ENCODE peak calls at places on chromosomes 5 and 9, in nine cellular contexts. Y is endothelial cell, G is ovary, F is AG04449, T is BE2C, C is PC-9, X is GM13977, A is choroid plexus epithelial cell, Q is foreskin fibroblast. N is an unnamed sample.

GRCh38 chr5:115947260-115947659 is 15.0 kb upstream of the LVRN start:
- DNase-seq in Y (no peak), F (no peak), G (no peak), Q (peak), X (no peak), T (no peak), C (no peak), A (peak), N (no peak)

GRCh38 chr9:37902804-37903580 is 935 bp downstream of the SLC25A51 start:
- DNase-seq in F (no peak), Q (peak), X (peak), T (no peak), Y (no peak), A (peak), G (no peak), C (no peak), N (no peak)

GRCh38 chr9:37529111-37529510 is 43.4 kb downstream of the POLR1E start:
- DNase-seq in C (no peak), T (no peak), A (peak), G (no peak), Y (no peak), X (peak), Q (no peak), F (no peak), N (no peak)

GRCh38 chr5:59257488-59258400 is 635.8 kb downstream of the PDE4D start:
- DNase-seq in Q (no peak), T (no peak), A (no peak), C (no peak), F (no peak), X (no peak), G (no peak), Y (no peak), N (no peak)

GRCh38 chr9:14307989-14308750 is 5.8 kb downstream of the NFIB start:
- DNase-seq in A (no peak), G (no peak), F (no peak), T (no peak), C (no peak), X (no peak), Q (no peak), Y (no peak), N (no peak)

GRCh38 chr5:91264311-91265051 is 118.6 kb downstream of the ARRDC3 start:
- DNase-seq in G (no peak), Q (no peak), A (no peak), T (no peak), Y (no peak), C (no peak), X (no peak), F (no peak), N (no peak)

GRCh38 chr5:180648658-180649296 is 623 bp downstream of the FLT4 start:
- DNase-seq in G (no peak), A (no peak), T (no peak), Y (peak), C (no peak), F (no peak), Q (no peak), X (peak), N (no peak)

GRCh38 chr5:150774145-150774544 is 4.4 kb upstream of the SMIM3 start:
- DNase-seq in Q (peak), F (peak), T (peak), X (no peak), A (peak), C (no peak), G (no peak), Y (no peak), N (peak)

GRCh38 chr9:128175102-128175563 is 15.1 kb downstream of the BBLN start:
- DNase-seq in A (peak), Y (no peak), G (no peak), X (no peak), F (no peak), C (no peak), T (no peak), Q (no peak), N (no peak)

GRCh38 chr9:136687721-136688223 is 515 bp upstream of the AGPAT2 start:
- DNase-seq in X (no peak), G (no peak), C (peak), A (no peak), Q (no peak), F (no peak), T (no peak), Y (peak), N (no peak)

GRCh38 chr9:126638571-126639132 is 24.9 kb downstream of the LMX1B start:
- DNase-seq in X (no peak), G (no peak), F (no peak), T (peak), C (no peak), A (no peak), Q (no peak), Y (no peak), N (no peak)

GRCh38 chr5:77143998-77144836 is 57.1 kb upstream of the ZBED3 start:
- DNase-seq in G (peak), Y (peak), Q (peak), T (peak), C (peak), A (peak), X (peak), F (peak), N (no peak)

GRCh38 chr5:102754499-102755424 is at the start of gene PAM:
- DNase-seq in G (peak), Q (peak), A (peak), C (peak), X (peak), T (peak), F (no peak), Y (peak), N (no peak)

GRCh38 chr5:151079838-151080619 is 805 bp downstream of the TNIP1 start:
- DNase-seq in X (no peak), C (no peak), F (no peak), G (no peak), T (no peak), A (peak), Y (no peak), Q (no peak), N (no peak)

GRCh38 chr5:38666668-38667498 is 110.4 kb upstream of the LIFR start:
- DNase-seq in F (no peak), G (peak), T (peak), Q (peak), C (peak), X (no peak), Y (peak), A (peak), N (no peak)

GRCh38 chr9:133904371-133905090 is 87.6 kb downstream of the VAV2 start:
- DNase-seq in T (no peak), G (no peak), A (no peak), X (no peak), Q (no peak), Y (no peak), C (no peak), F (no peak), N (no peak)

GRCh38 chr5:95621839-95622629 is 2.1 kb downstream of the GPR150 start:
- DNase-seq in A (no peak), X (no peak), G (no peak), Q (no peak), C (no peak), F (no peak), T (no peak), Y (no peak), N (no peak)

GRCh38 chr9:133382507-133383141 is 6.5 kb downstream of the STKLD1 start:
- DNase-seq in Y (no peak), X (no peak), C (no peak), Q (no peak), T (no peak), F (no peak), G (no peak), A (no peak), N (no peak)

GRCh38 chr5:95631265-95631957 is 11.5 kb downstream of the GPR150 start:
- DNase-seq in T (no peak), G (no peak), F (peak), Q (peak), A (peak), X (no peak), C (no peak), Y (no peak), N (peak)

GRCh38 chr5:123120197-123120596 is 31.2 kb downstream of the PRDM6 start:
- DNase-seq in G (no peak), Q (no peak), A (peak), T (no peak), Y (no peak), F (no peak), X (no peak), C (no peak), N (no peak)

GRCh38 chr5:74798977-74799911 is 32.2 kb downstream of the NSA2 start:
- DNase-seq in X (no peak), Q (peak), G (no peak), C (no peak), A (peak), F (no peak), T (no peak), Y (no peak), N (no peak)

GRCh38 chr5:73625905-73626811 is at the start of gene ARHGEF28:
- DNase-seq in A (peak), Q (peak), G (peak), C (peak), T (peak), Y (peak), F (no peak), X (peak), N (no peak)

GRCh38 chr5:149348463-149348862 is 3.2 kb downstream of the GRPEL2 start:
- DNase-seq in Q (no peak), X (no peak), C (no peak), G (no peak), F (no peak), Y (no peak), A (no peak), T (no peak), N (no peak)

GRCh38 chr9:127351182-127352166 is 45.5 kb upstream of the SLC2A8 start:
- DNase-seq in X (no peak), F (no peak), T (peak), C (no peak), Q (no peak), Y (no peak), A (no peak), G (no peak), N (no peak)

GRCh38 chr9:117494401-117495130 is 79.7 kb upstream of the ASTN2 start:
- DNase-seq in G (no peak), C (no peak), Y (no peak), A (peak), X (no peak), F (no peak), T (no peak), Q (no peak), N (no peak)

GRCh38 chr9:34070601-34071340 is 22.1 kb upstream of the UBAP2 start:
- DNase-seq in A (peak), X (no peak), C (no peak), F (no peak), Y (no peak), Q (no peak), T (no peak), G (no peak), N (peak)

DNA sequence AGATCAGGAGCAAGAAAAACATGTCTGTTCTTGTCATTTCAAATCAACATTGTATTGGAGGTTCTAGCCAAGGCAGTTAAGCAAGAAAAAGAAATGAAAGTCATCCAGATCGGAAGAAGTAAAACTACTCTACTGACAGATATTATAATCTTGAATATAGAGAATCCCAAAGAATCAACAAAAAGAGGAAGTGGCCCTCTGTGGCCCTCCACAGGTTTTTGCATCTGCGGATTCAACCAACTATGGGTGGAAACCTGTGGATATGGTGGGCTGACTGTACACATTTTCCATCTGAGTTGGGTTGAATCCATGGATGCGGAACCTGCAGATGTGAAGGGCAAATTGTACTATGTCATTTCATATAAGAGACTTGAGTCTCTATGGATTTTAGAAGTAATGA is 35.1 kb downstream of the GAS1 start:
- DNase-seq in G (no peak), F (no peak), Y (no peak), A (no peak), Q (no peak), X (no peak), C (no peak), T (no peak), N (no peak)
- TF ChIP-seq CTCF in G (no peak), F (no peak), Y (no peak), A (no peak), Q (no peak), X (no peak), C (no peak), T (no peak), N (no peak)

DNA sequence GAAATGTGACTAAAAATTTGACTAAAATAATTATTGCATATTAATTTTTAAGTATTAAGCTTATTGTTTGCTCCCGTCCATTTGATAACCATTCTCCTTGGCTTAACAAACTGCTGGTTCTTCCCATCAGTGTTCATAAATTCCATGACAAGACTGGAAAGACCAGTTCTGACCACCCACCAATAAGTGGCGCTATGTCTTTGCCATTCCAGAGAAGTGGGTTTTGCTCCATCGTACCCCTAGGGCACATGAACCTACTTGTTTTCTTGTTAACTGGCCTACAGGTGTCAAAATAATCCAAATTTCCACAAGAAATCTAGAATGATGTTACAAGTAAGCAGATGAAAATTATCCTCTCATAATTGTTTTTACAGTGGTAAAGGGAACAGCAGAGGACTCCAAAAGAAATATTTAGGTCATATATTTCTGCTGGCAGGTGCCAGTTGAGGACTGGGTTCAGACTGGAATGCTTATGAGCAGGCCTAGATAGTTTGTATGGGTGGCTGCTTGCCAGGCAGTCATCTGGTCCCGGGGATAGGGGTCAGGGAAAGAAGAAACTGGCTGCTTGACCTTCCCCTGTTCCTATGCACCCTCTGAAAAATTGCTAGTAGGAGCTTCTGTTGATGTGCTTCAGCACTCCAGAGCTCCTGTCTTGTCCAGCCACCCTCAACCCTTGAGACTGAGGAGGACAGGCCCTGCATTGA is 283.1 kb upstream of the ADAMTSL1 start:
- DNase-seq in F (no peak), T (no peak), C (no peak), Y (no peak), G (no peak), X (no peak), Q (no peak), A (no peak), N (no peak)
- TF ChIP-seq CTCF in F (no peak), T (no peak), C (no peak), Y (no peak), G (no peak), X (no peak), Q (no peak), A (peak), N (no peak)

GRCh38 chr5:142784405-142784955 is 14.3 kb downstream of the ARHGAP26 start:
- DNase-seq in A (no peak), X (no peak), C (no peak), G (no peak), Q (no peak), F (no peak), T (no peak), Y (no peak), N (no peak)

GRCh38 chr5:142785211-142785610 is 15.0 kb downstream of the ARHGAP26 start:
- DNase-seq in A (no peak), C (no peak), G (no peak), Q (no peak), F (no peak), Y (no peak), X (no peak), T (no peak), N (no peak)

GRCh38 chr5:142780871-142781270 is 10.7 kb downstream of the ARHGAP26 start:
- DNase-seq in G (no peak), Y (no peak), T (no peak), C (no peak), F (no peak), A (no peak), X (no peak), Q (no peak), N (no peak)

GRCh38 chr5:142782976-142783539 is 12.9 kb downstream of the ARHGAP26 start:
- DNase-seq in G (peak), Q (no peak), X (no peak), A (no peak), T (no peak), C (no peak), F (no peak), Y (no peak), N (no peak)

GRCh38 chr5:142783601-142784291 is 13.6 kb downstream of the ARHGAP26 start:
- DNase-seq in X (no peak), T (peak), Q (peak), G (peak), C (no peak), Y (no peak), F (no peak), A (peak), N (no peak)
- TF ChIP-seq CTCF in X (no peak), T (no peak), Q (no peak), G (no peak), C (no peak), Y (no peak), F (no peak), A (peak), N (no peak)

DNA sequence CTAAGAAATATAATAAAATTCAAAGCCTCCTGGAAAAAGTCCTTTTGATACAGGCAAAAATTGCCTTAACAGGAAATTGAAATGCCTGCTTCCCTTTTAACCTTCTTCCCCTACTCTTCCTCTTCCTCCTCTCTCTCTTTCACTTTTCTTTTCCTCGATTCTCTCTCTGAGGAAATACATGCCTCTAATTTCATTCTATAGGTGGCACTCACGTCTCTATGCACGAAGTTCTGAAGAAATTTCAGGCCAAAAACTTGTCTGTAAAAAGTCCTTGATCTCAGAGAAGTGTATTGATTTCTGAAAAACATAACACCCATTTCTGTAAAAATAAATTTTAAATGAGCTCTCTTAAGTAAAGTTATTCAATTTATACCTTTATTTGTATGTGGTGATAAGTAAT is 371.7 kb upstream of the IRX4 start:
- DNase-seq in C (no peak), Q (no peak), X (no peak), G (no peak), T (no peak), A (no peak), F (no peak), Y (no peak), N (no peak)
- TF ChIP-seq CTCF in C (no peak), Q (no peak), X (no peak), G (no peak), T (no peak), A (no peak), F (no peak), Y (no peak), N (no peak)

GRCh38 chr9:132295181-132295580 is 59.6 kb downstream of the SETX start:
- DNase-seq in A (no peak), T (no peak), C (no peak), Q (no peak), F (no peak), G (no peak), X (no peak), Y (no peak), N (no peak)
- TF ChIP-seq CTCF in A (no peak), T (no peak), C (no peak), Q (no peak), F (no peak), G (no peak), X (no peak), Y (no peak), N (no peak)